ENCODE peak calls at places on chromosomes 5 and 9, in six cellular contexts. One of them, this sample, is unnamed.

GRCh38 chr9:2809692-2810423 is 34.0 kb downstream of the PUM3 start:
- DNase-seq in H1: peak; percentile 57
- DNase-seq in keratinocyte: no peak
- DNase-seq in fibroblast of lung: peak; percentile 94
- DNase-seq in K562: no peak
- DNase-seq in IMR-90: peak; percentile 99
- DNase-seq in this sample: no peak

GRCh38 chr5:76689321-76690026 is 26.5 kb upstream of the F2R start:
- DNase-seq in H1: no peak
- DNase-seq in keratinocyte: peak; percentile 32
- DNase-seq in fibroblast of lung: peak; percentile 95
- DNase-seq in K562: no peak
- DNase-seq in IMR-90: peak; percentile 96
- DNase-seq in this sample: no peak

GRCh38 chr9:106697799-106698591 is 165.0 kb upstream of the ZNF462 start:
- DNase-seq in H1: no peak
- DNase-seq in keratinocyte: no peak
- DNase-seq in fibroblast of lung: peak; percentile 80
- DNase-seq in K562: no peak
- DNase-seq in IMR-90: peak; percentile 46
- DNase-seq in this sample: no peak

GRCh38 chr9:72895122-72895521 is 57.7 kb downstream of the ALDH1A1 start:
- DNase-seq in H1: no peak
- DNase-seq in keratinocyte: no peak
- DNase-seq in fibroblast of lung: no peak
- DNase-seq in K562: no peak
- DNase-seq in IMR-90: no peak
- DNase-seq in this sample: no peak

GRCh38 chr9:129836342-129837007 is 1.2 kb downstream of the USP20 start:
- DNase-seq in H1: no peak
- DNase-seq in keratinocyte: no peak
- DNase-seq in fibroblast of lung: no peak
- DNase-seq in K562: no peak
- DNase-seq in IMR-90: no peak
- DNase-seq in this sample: peak; percentile 87

GRCh38 chr9:121447341-121447834 is 52.3 kb downstream of the GGTA1 start:
- DNase-seq in H1: no peak
- DNase-seq in keratinocyte: no peak
- DNase-seq in fibroblast of lung: peak; percentile 47
- DNase-seq in K562: no peak
- DNase-seq in IMR-90: peak; percentile 76
- DNase-seq in this sample: no peak

GRCh38 chr5:149792963-149793362 is 62.9 kb downstream of the PPARGC1B start:
- DNase-seq in H1: no peak
- DNase-seq in keratinocyte: no peak
- DNase-seq in fibroblast of lung: no peak
- DNase-seq in K562: no peak
- DNase-seq in IMR-90: no peak
- DNase-seq in this sample: no peak

GRCh38 chr5:141965071-141965470 is 3.8 kb upstream of the RNF14 start:
- DNase-seq in H1: no peak
- DNase-seq in keratinocyte: no peak
- DNase-seq in fibroblast of lung: no peak
- DNase-seq in K562: no peak
- DNase-seq in IMR-90: no peak
- DNase-seq in this sample: no peak

DNA sequence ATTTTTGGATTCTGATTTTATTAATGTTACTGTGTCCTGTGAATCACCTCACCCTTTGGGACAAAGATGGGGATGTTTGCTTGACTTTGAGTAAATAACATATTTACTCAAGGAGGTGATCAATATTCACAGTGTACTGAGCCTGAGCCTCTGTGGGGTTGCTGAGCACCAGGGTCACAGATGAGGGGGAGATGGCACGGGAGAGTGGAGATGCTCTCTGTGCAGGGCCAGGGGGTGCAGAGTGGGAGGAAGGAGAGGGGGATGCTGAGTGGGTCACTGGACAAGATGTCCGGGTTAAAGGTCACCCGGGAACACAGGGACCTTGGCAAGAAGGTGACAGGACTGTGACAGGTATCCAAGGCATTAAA is 4.0 kb downstream of the SQSTM1 start:
- DNase-seq in H1: no peak
- DNase-seq in keratinocyte: no peak
- DNase-seq in fibroblast of lung: no peak
- DNase-seq in K562: no peak
- DNase-seq in IMR-90: no peak
- DNase-seq in this sample: no peak
- H3K4me2 ChIP-seq in H1: no peak overlapping the region
- H3K4me2 ChIP-seq in keratinocyte: no peak overlapping the region
- H3K4me2 ChIP-seq in fibroblast of lung: peak overlapping the region; percentile 19
- H3K4me2 ChIP-seq in K562: no peak overlapping the region
- H3K4me2 ChIP-seq in IMR-90: peak overlapping the region; percentile 18
- H3K4me2 ChIP-seq in this sample: no peak overlapping the region

GRCh38 chr9:101029300-101030021 is 934 bp downstream of the PLPPR1 start:
- DNase-seq in H1: no peak
- DNase-seq in keratinocyte: no peak
- DNase-seq in fibroblast of lung: no peak
- DNase-seq in K562: no peak
- DNase-seq in IMR-90: no peak
- DNase-seq in this sample: no peak
- H2AFZ ChIP-seq in H1: peak overlapping the region; percentile 64
- H2AFZ ChIP-seq in keratinocyte: no peak overlapping the region
- H2AFZ ChIP-seq in fibroblast of lung: no peak overlapping the region
- H2AFZ ChIP-seq in K562: no peak overlapping the region
- H2AFZ ChIP-seq in IMR-90: peak overlapping the region; percentile 80
- H2AFZ ChIP-seq in this sample: no peak overlapping the region

DNA sequence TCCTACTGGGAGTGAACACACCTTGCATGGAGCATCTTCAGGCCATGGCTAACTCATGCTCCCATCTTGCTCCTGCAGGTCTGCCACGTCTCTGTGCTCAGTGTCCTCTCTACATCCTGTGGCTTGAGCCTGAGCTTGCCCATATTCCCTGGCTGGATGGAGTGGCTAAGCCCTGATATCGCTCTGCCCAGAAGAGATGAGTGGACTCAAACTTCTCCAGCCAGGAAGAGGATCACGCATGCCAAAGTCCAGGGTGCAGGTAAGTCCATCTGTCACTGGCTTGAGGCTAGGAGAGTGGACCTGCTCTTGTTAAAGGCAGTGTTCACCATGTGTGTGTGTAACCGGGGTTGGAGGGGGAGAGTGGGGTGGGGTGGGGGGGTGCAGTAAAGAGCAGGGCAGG is 1.6 kb upstream of the RGS3 start:
- DNase-seq in H1: no peak
- DNase-seq in keratinocyte: no peak
- DNase-seq in fibroblast of lung: no peak
- DNase-seq in K562: no peak
- DNase-seq in IMR-90: no peak
- DNase-seq in this sample: no peak
- H3K36me3 ChIP-seq in H1: no peaks in the 10 kb centered on the region
- H3K36me3 ChIP-seq in keratinocyte: no peaks in the 10 kb centered on the region
- H3K36me3 ChIP-seq in fibroblast of lung: no peaks in the 10 kb centered on the region
- H3K36me3 ChIP-seq in K562: no peaks in the 10 kb centered on the region
- H3K36me3 ChIP-seq in IMR-90: no peaks in the 10 kb centered on the region
- H3K36me3 ChIP-seq in this sample: no peaks in the 10 kb centered on the region

DNA sequence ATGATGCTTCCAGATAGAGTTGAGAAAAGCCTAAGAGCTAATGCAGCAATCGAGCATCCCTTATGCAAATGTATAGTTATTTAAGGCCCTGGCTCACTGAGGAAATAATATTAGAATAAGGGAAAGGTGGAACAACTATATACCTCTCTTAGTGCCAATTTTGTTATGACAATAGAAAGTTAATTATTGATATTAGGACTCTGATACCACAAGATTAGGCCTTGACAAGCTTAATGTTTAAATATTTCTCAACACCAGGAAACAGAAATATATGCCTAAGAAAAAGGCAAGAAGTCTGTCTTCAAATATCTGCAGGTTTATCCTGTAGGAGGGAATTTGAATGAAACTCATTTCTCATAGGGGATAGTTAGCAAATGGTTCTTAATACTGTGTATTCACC is 370.9 kb downstream of the PRELID2 start:
- DNase-seq in H1: no peak
- DNase-seq in keratinocyte: no peak
- DNase-seq in fibroblast of lung: no peak
- DNase-seq in K562: no peak
- DNase-seq in IMR-90: no peak
- DNase-seq in this sample: no peak
- H3K4me2 ChIP-seq in H1: no peak overlapping the region
- H3K4me2 ChIP-seq in keratinocyte: no peak overlapping the region
- H3K4me2 ChIP-seq in fibroblast of lung: no peak overlapping the region
- H3K4me2 ChIP-seq in K562: no peak overlapping the region
- H3K4me2 ChIP-seq in IMR-90: no peak overlapping the region
- H3K4me2 ChIP-seq in this sample: no peak overlapping the region